ENCODE peak calls at places on chromosomes 13 and 19, in ten cellular contexts. L, X, A, N, E, M, V, D, P and J are unnamed samples.

GRCh38 chr13:98591721-98592352 is 14.9 kb upstream of the STK24 start:
- DNase-seq in V (no peak), A (no peak), M (no peak), L (no peak), X (no peak), N (no peak), P (no peak), D (no peak), E (no peak), J (no peak)

GRCh38 chr19:41172297-41173164 is 20.5 kb upstream of the CYP2S1 start:
- DNase-seq in X (no peak), N (no peak), E (no peak), P (no peak), M (no peak), A (no peak), D (peak; percentile 33), L (no peak), V (no peak), J (peak; percentile 41)

GRCh38 chr19:10333758-10334339 is 520 bp upstream of the RAVER1 start:
- DNase-seq in V (no peak), L (peak; percentile 37), A (no peak), N (no peak), D (no peak), E (no peak), P (no peak), X (no peak), M (no peak), J (peak; percentile 70)

GRCh38 chr13:36414461-36414860 is 17.8 kb upstream of the CCNA1 start:
- DNase-seq in A (no peak), D (no peak), E (no peak), N (no peak), V (no peak), M (no peak), L (no peak), X (no peak), P (no peak), J (no peak)

GRCh38 chr13:108020027-108020426 is 195.3 kb downstream of the LIG4 start:
- DNase-seq in P (no peak), A (no peak), M (peak; percentile 57), D (peak; percentile 37), V (no peak), X (no peak), L (no peak), E (no peak), N (no peak), J (no peak)

GRCh38 chr19:5503598-5503997 is 48.4 kb downstream of the ZNRF4 start:
- DNase-seq in V (no peak), M (peak; percentile 19), L (no peak), D (no peak), P (no peak), A (no peak), N (no peak), X (no peak), E (no peak), J (no peak)

GRCh38 chr13:20359335-20359734 is 127.2 kb upstream of the GJB6 start:
- DNase-seq in V (no peak), N (no peak), X (no peak), D (no peak), P (no peak), M (peak; percentile 98), A (peak; percentile 96), L (peak; percentile 97), E (no peak), J (peak; percentile 95)

GRCh38 chr13:67859904-67860303 is 629.8 kb upstream of the PCDH9 start:
- DNase-seq in A (no peak), N (no peak), V (no peak), P (no peak), D (no peak), E (no peak), M (no peak), X (no peak), L (no peak), J (no peak)

GRCh38 chr13:43444085-43444484 is 342.7 kb downstream of the ENOX1 start:
- DNase-seq in V (no peak), L (no peak), D (no peak), N (no peak), E (no peak), M (no peak), A (no peak), P (no peak), X (no peak), J (no peak)

GRCh38 chr13:26991508-26992181 is 180.0 kb downstream of the USP12 start:
- DNase-seq in V (no peak), X (peak; percentile 83), L (peak; percentile 17), P (no peak), M (peak; percentile 53), D (peak; percentile 63), E (no peak), N (peak; percentile 89), A (no peak), J (no peak)

GRCh38 chr13:111241006-111241755 is 79.3 kb upstream of the TEX29 start:
- DNase-seq in V (no peak), N (peak; percentile 95), D (no peak), M (no peak), E (no peak), X (no peak), P (no peak), A (no peak), L (no peak), J (no peak)

GRCh38 chr13:102317593-102317992 is 84.3 kb downstream of the FGF14 start:
- DNase-seq in N (peak; percentile 35), M (no peak), D (peak; percentile 26), P (no peak), A (no peak), L (no peak), E (no peak), X (peak; percentile 91), V (no peak), J (no peak)

GRCh38 chr13:101258071-101258470 is 158.2 kb downstream of the NALCN start:
- DNase-seq in L (peak; percentile 75), X (no peak), D (no peak), V (no peak), E (peak; percentile 78), M (peak; percentile 90), A (peak; percentile 92), N (no peak), P (no peak), J (peak; percentile 31)

GRCh38 chr13:19961924-19962323 is 3.4 kb downstream of the ZMYM2 start:
- DNase-seq in L (no peak), E (no peak), V (no peak), P (no peak), X (no peak), M (no peak), D (no peak), N (no peak), A (no peak), J (no peak)

GRCh38 chr19:4304509-4305252 is at the start of gene FSD1:
- DNase-seq in L (peak; percentile 27), X (peak; percentile 80), N (peak; percentile 20), E (peak; percentile 83), A (no peak), D (no peak), V (peak; percentile 23), P (peak; percentile 33), M (peak; percentile 56), J (peak; percentile 36)

GRCh38 chr13:50365683-50366391 is 350.6 kb downstream of the KCNRG start:
- DNase-seq in M (peak; percentile 76), D (no peak), L (peak; percentile 21), P (no peak), V (no peak), N (no peak), X (no peak), A (peak; percentile 48), E (peak; percentile 78), J (no peak)

GRCh38 chr19:11457115-11457514 is 21.7 kb downstream of the PRKCSH start:
- DNase-seq in L (no peak), E (no peak), A (no peak), M (no peak), X (no peak), D (no peak), P (no peak), N (peak; percentile 96), V (no peak), J (no peak)

GRCh38 chr19:33411621-33412180 is 38.2 kb downstream of the CEBPG start:
- DNase-seq in N (no peak), X (no peak), M (no peak), P (no peak), E (no peak), D (no peak), V (no peak), L (no peak), A (no peak), J (no peak)

GRCh38 chr19:51366999-51367564 is 894 bp upstream of the ETFB start:
- DNase-seq in X (no peak), A (no peak), D (peak; percentile 28), M (no peak), L (no peak), V (no peak), N (no peak), P (no peak), E (no peak), J (no peak)

GRCh38 chr13:112769615-112770014 is 79.8 kb downstream of the ATP11A start:
- DNase-seq in P (no peak), D (no peak), V (no peak), M (no peak), E (no peak), L (no peak), A (no peak), N (no peak), X (peak; percentile 42), J (no peak)